ENCODE peak calls at places on chromosomes 16 and 17, in six cellular contexts. N is activated gamma-delta T cell treated with anti-CD3 and anti-CD28 coated beads, Interleukin-2, amount 50 U/mL, for 16 hours; F is kidney tubule cell; R is activated naive CD4-positive, alpha-beta T cell treated with anti-CD3 and anti-CD28 coated beads for 36 hours; O is mucosa of gallbladder; D is stimulated activated CD4-positive, alpha-beta T cell treated with anti-CD3 and anti-CD28 coated beads, Interleukin-4, amount 100 ng/mL, for 4 hours. P is an unnamed sample.

GRCh38 chr17:21418446-21419298 is 42.5 kb downstream of the KCNJ12 start:
- DNase-seq in O (no peak), F (no peak), R (peak; percentile 39), N (no peak), D (no peak), P (no peak)

GRCh38 chr16:35325936-35326335 is 1866.5 kb downstream of the TP53TG3F start:
- DNase-seq in D (no peak), N (no peak), F (no peak), O (no peak), R (no peak), P (no peak)

GRCh38 chr17:75661531-75661930 is 5.4 kb downstream of the RECQL5 start:
- DNase-seq in N (no peak), D (no peak), O (no peak), R (no peak), F (no peak), P (no peak)

GRCh38 chr16:12062343-12063003 is 85.9 kb downstream of the SNX29 start:
- DNase-seq in F (peak; percentile 91), O (no peak), N (no peak), R (no peak), D (no peak), P (no peak)

GRCh38 chr16:69112285-69113129 is 7.1 kb downstream of the HAS3 start:
- DNase-seq in D (peak; percentile 29), F (peak; percentile 60), O (peak; percentile 35), R (peak; percentile 65), N (peak; percentile 22), P (no peak)

GRCh38 chr17:15501788-15502187 is 34.4 kb upstream of the CDRT4 start:
- DNase-seq in F (no peak), D (no peak), N (no peak), R (no peak), O (no peak), P (no peak)

GRCh38 chr17:42660692-42661345 is 1.7 kb downstream of the TUBG2 start:
- DNase-seq in N (no peak), F (peak; percentile 72), O (no peak), R (no peak), D (no peak), P (no peak)

GRCh38 chr16:70689970-70690905 is 4.4 kb upstream of the MTSS2 start:
- DNase-seq in N (no peak), D (no peak), O (no peak), R (no peak), F (no peak), P (no peak)

GRCh38 chr17:40025559-40025958 is 10.3 kb downstream of the CSF3 start:
- DNase-seq in R (no peak), O (no peak), F (no peak), D (no peak), N (no peak), P (no peak)

GRCh38 chr16:87560428-87561199 is 41.7 kb upstream of the JPH3 start:
- DNase-seq in O (no peak), N (no peak), R (peak; percentile 20), D (no peak), F (no peak), P (no peak)

GRCh38 chr17:1174490-1174889 is 5.3 kb downstream of the ABR start:
- DNase-seq in D (no peak), R (no peak), N (no peak), F (no peak), O (no peak), P (no peak)

GRCh38 chr17:44935116-44935515 is 12.5 kb downstream of the KIF18B start:
- DNase-seq in R (no peak), D (no peak), O (no peak), N (no peak), F (no peak), P (no peak)

GRCh38 chr16:10988164-10988803 is 43.9 kb downstream of the CLEC16A start:
- DNase-seq in F (peak; percentile 17), D (peak; percentile 59), R (peak; percentile 95), O (no peak), N (peak; percentile 10), P (peak; percentile 50)

GRCh38 chr17:42111901-42112551 is 488 bp downstream of the DHX58 start:
- DNase-seq in D (peak; percentile 36), O (no peak), N (no peak), F (peak; percentile 51), R (peak; percentile 70), P (no peak)

GRCh38 chr17:13297198-13297597 is 279.4 kb upstream of the ELAC2 start:
- DNase-seq in R (no peak), N (no peak), F (no peak), D (no peak), O (no peak), P (no peak)

GRCh38 chr16:11570796-11571195 is 15.9 kb downstream of the LITAF start:
- DNase-seq in O (no peak), F (no peak), D (no peak), R (no peak), N (no peak), P (no peak)

GRCh38 chr16:17566075-17566474 is 95.3 kb upstream of the XYLT1 start:
- DNase-seq in N (no peak), O (no peak), F (no peak), R (no peak), D (no peak), P (no peak)

GRCh38 chr16:29727452-29727851 is 18.3 kb downstream of the C16orf54 start:
- DNase-seq in N (no peak), R (no peak), F (no peak), O (no peak), D (no peak), P (no peak)

GRCh38 chr16:86556576-86556975 is 1.5 kb upstream of the MTHFSD start:
- DNase-seq in R (no peak), F (no peak), N (no peak), D (no peak), O (no peak), P (no peak)

GRCh38 chr16:81798311-81799137 is 19.4 kb downstream of the PLCG2 start:
- DNase-seq in N (no peak), D (no peak), F (no peak), O (no peak), R (peak; percentile 85), P (no peak)

GRCh38 chr16:972316-973002 is 1.7 kb upstream of the LMF1 start:
- DNase-seq in N (no peak), R (no peak), D (no peak), F (no peak), O (no peak), P (no peak)

GRCh38 chr16:20865420-20866126 is 34.6 kb downstream of the DCUN1D3 start:
- DNase-seq in N (no peak), D (no peak), O (no peak), R (no peak), F (peak; percentile 51), P (no peak)

GRCh38 chr17:28720247-28720996 is 637 bp downstream of the RPL23A start:
- DNase-seq in D (peak; percentile 37), F (peak; percentile 43), O (no peak), R (peak; percentile 49), N (no peak), P (peak; percentile 15)

GRCh38 chr17:6427284-6427781 is 7.6 kb downstream of the AIPL1 start:
- DNase-seq in R (peak; percentile 75), F (peak; percentile 51), O (no peak), D (peak; percentile 26), N (peak; percentile 14), P (no peak)

GRCh38 chr17:77490361-77491183 is 349.8 kb downstream of the SEC14L1 start:
- DNase-seq in D (no peak), R (no peak), O (no peak), F (no peak), N (no peak), P (no peak)

GRCh38 chr17:3985800-3986199 is 21.6 kb upstream of the ATP2A3 start:
- DNase-seq in N (no peak), O (no peak), R (no peak), D (no peak), F (no peak), P (no peak)

GRCh38 chr17:38741853-38742421 is 6.2 kb downstream of the PCGF2 start:
- DNase-seq in N (no peak), R (no peak), D (no peak), O (no peak), F (no peak), P (no peak)

GRCh38 chr16:23724438-23725131 is 11.6 kb upstream of the ERN2 start:
- DNase-seq in D (no peak), N (no peak), O (no peak), F (no peak), R (no peak), P (no peak)

GRCh38 chr16:50933257-50933656 is 191.4 kb downstream of the CYLD start:
- DNase-seq in R (no peak), O (no peak), F (peak; percentile 89), N (no peak), D (no peak), P (no peak)

GRCh38 chr16:51151435-51151950 is 423 bp upstream of the SALL1 start:
- DNase-seq in N (no peak), D (no peak), R (no peak), F (peak; percentile 91), O (no peak), P (no peak)

GRCh38 chr17:10261098-10261497 is 62.7 kb upstream of the GAS7 start:
- DNase-seq in O (no peak), R (no peak), N (no peak), D (no peak), F (no peak), P (no peak)

GRCh38 chr16:27703121-27703520 is 153.2 kb downstream of the KATNIP start:
- DNase-seq in O (no peak), D (no peak), N (no peak), R (no peak), F (no peak), P (no peak)

GRCh38 chr16:10098991-10099390 is 83.2 kb downstream of the GRIN2A start:
- DNase-seq in O (no peak), N (no peak), D (no peak), R (no peak), F (no peak), P (no peak)

GRCh38 chr17:34847939-34848338 is 113.3 kb downstream of the CCT6B start:
- DNase-seq in N (no peak), D (no peak), O (no peak), R (no peak), F (no peak), P (no peak)

GRCh38 chr17:50056961-50057330 is 1.0 kb downstream of the ITGA3 start:
- DNase-seq in D (no peak), F (peak; percentile 56), N (no peak), O (no peak), R (no peak), P (no peak)

GRCh38 chr16:11560701-11561439 is 25.8 kb downstream of the LITAF start:
- DNase-seq in O (peak; percentile 23), R (peak; percentile 84), D (peak; percentile 48), F (no peak), N (peak; percentile 58), P (peak; percentile 9)